ENCODE peak calls at places on chromosomes 11 and 22, in nine cellular contexts. K is T-helper 22 cell; Y is Kasumi-1; U is WTC11; Q is C1 segment of cervical spinal cord; D is GM03348; R is nucleus accumbens; E is activated CD8-positive, alpha-beta memory T cell treated with anti-CD3 and anti-CD28 coated beads for 4 hours; I is BE2C. T is an unnamed sample.

GRCh38 chr11:9136731-9137130 is 45.3 kb upstream of the SCUBE2 start:
- DNase-seq in K (no peak), Y (no peak), U (no peak), Q (no peak), D (no peak), R (no peak), E (no peak), I (no peak), T (no peak)

GRCh38 chr11:19881185-19881584 is 168.5 kb downstream of the NAV2 start:
- DNase-seq in K (no peak), Y (no peak), U (no peak), Q (no peak), D (no peak), R (no peak), E (no peak), I (no peak), T (no peak)

GRCh38 chr11:63508009-63508408 is 2.1 kb downstream of the LGALS12 start:
- DNase-seq in K (no peak), Y (peak), U (peak), Q (peak), D (no peak), R (peak), E (no peak), I (peak), T (no peak)

GRCh38 chr11:75815345-75815983 is 454 bp downstream of the UVRAG start:
- DNase-seq in K (peak), Y (no peak), U (peak), Q (peak), D (no peak), R (no peak), E (no peak), I (peak), T (peak)

GRCh38 chr11:74397531-74398243 is 546 bp downstream of the PGM2L1 start:
- DNase-seq in K (peak), Y (peak), U (peak), Q (no peak), D (peak), R (no peak), E (no peak), I (no peak), T (peak)

GRCh38 chr11:43681543-43681942 is 1.0 kb downstream of the HSD17B12 start:
- DNase-seq in K (no peak), Y (peak), U (no peak), Q (no peak), D (peak), R (no peak), E (no peak), I (no peak), T (peak)

GRCh38 chr11:95675585-95675984 is 114.0 kb downstream of the FAM76B start:
- DNase-seq in K (no peak), Y (no peak), U (no peak), Q (no peak), D (no peak), R (no peak), E (no peak), I (no peak), T (no peak)

GRCh38 chr11:30282289-30282631 is 40.6 kb upstream of the ARL14EP start:
- DNase-seq in K (no peak), Y (no peak), U (no peak), Q (no peak), D (no peak), R (no peak), E (no peak), I (no peak), T (no peak)

GRCh38 chr11:10309163-10310093 is 4.6 kb downstream of the ADM start:
- DNase-seq in K (no peak), Y (no peak), U (no peak), Q (no peak), D (peak), R (peak), E (no peak), I (no peak), T (no peak)

GRCh38 chr11:111137846-111138245 is 107.7 kb upstream of the POU2AF2 start:
- DNase-seq in K (no peak), Y (no peak), U (no peak), Q (no peak), D (no peak), R (no peak), E (no peak), I (no peak), T (no peak)

GRCh38 chr22:35434061-35434750 is 34.3 kb downstream of the MCM5 start:
- DNase-seq in K (no peak), Y (no peak), U (no peak), Q (no peak), D (no peak), R (no peak), E (no peak), I (no peak), T (no peak)

GRCh38 chr22:45503816-45504702 is 1.4 kb downstream of the FBLN1 start:
- DNase-seq in K (no peak), Y (peak), U (peak), Q (no peak), D (peak), R (no peak), E (no peak), I (no peak), T (no peak)

GRCh38 chr11:75858613-75859012 is 43.6 kb downstream of the UVRAG start:
- DNase-seq in K (no peak), Y (no peak), U (no peak), Q (no peak), D (peak), R (no peak), E (no peak), I (no peak), T (no peak)

T was measured in naive thymus-derived CD8-positive, alpha-beta T cell.